ENCODE peak calls at places on chromosomes 2 and 18, in seven cellular contexts. W, X, G, K, I, O and A are unnamed samples.

GRCh38 chr18:57441395-57441794 is 6.2 kb downstream of the ONECUT2 start:
- DNase-seq in W (no peak), X (no peak), G (no peak), K (no peak), I (no peak), O (no peak), A (no peak)

GRCh38 chr2:102724553-102724952 is 37.3 kb upstream of the TMEM182 start:
- DNase-seq in W (no peak), X (no peak), G (no peak), K (no peak), I (no peak), O (no peak), A (no peak)

GRCh38 chr18:22705328-22705727 is 227.8 kb upstream of the RBBP8 start:
- DNase-seq in W (no peak), X (no peak), G (no peak), K (no peak), I (no peak), O (no peak), A (no peak)

GRCh38 chr2:38619458-38620164 is 16.9 kb upstream of the HNRNPLL start:
- DNase-seq in W (no peak), X (no peak), G (no peak), K (peak; percentile 12), I (no peak), O (no peak), A (no peak)

GRCh38 chr2:70181363-70181956 is 9.4 kb downstream of the C2orf42 start:
- DNase-seq in W (no peak), X (no peak), G (no peak), K (no peak), I (no peak), O (peak; percentile 88), A (no peak)

GRCh38 chr2:10490806-10491291 is 42.7 kb upstream of the ODC1 start:
- DNase-seq in W (no peak), X (peak; percentile 24), G (no peak), K (no peak), I (no peak), O (no peak), A (no peak)

GRCh38 chr2:241443486-241444223 is 64.7 kb downstream of the STK25 start:
- DNase-seq in W (no peak), X (no peak), G (no peak), K (no peak), I (peak; percentile 28), O (peak; percentile 83), A (no peak)

GRCh38 chr2:60450488-60450887 is 103.0 kb downstream of the BCL11A start:
- DNase-seq in W (no peak), X (no peak), G (no peak), K (no peak), I (no peak), O (no peak), A (no peak)

GRCh38 chr2:101204400-101205095 is 48.1 kb upstream of the CNOT11 start:
- DNase-seq in W (no peak), X (peak; percentile 40), G (no peak), K (no peak), I (no peak), O (no peak), A (no peak)

GRCh38 chr2:66469219-66469902 is 34.4 kb downstream of the MEIS1 start:
- DNase-seq in W (no peak), X (no peak), G (no peak), K (no peak), I (no peak), O (no peak), A (no peak)

GRCh38 chr18:48940854-48941531 is 9.8 kb downstream of the SMAD7 start:
- DNase-seq in W (no peak), X (no peak), G (no peak), K (peak; percentile 58), I (peak; percentile 86), O (peak; percentile 62), A (no peak)

GRCh38 chr18:54269924-54270844 is 867 bp downstream of the POLI start:
- DNase-seq in W (no peak), X (peak; percentile 35), G (peak; percentile 52), K (peak; percentile 59), I (peak; percentile 65), O (no peak), A (peak; percentile 68)

GRCh38 chr2:10304458-10305253 is 2.0 kb downstream of the HPCAL1 start:
- DNase-seq in W (no peak), X (no peak), G (no peak), K (no peak), I (peak; percentile 49), O (no peak), A (no peak)

GRCh38 chr2:10948165-10948564 is 36.4 kb downstream of the KCNF1 start:
- DNase-seq in W (no peak), X (no peak), G (no peak), K (no peak), I (no peak), O (no peak), A (no peak)

GRCh38 chr2:170226216-170226615 is 48.3 kb downstream of the MYO3B start:
- DNase-seq in W (no peak), X (no peak), G (no peak), K (no peak), I (no peak), O (no peak), A (no peak)

GRCh38 chr2:8214221-8214620 is 467.6 kb upstream of the ID2 start:
- DNase-seq in W (no peak), X (no peak), G (no peak), K (no peak), I (no peak), O (no peak), A (no peak)

GRCh38 chr2:128784626-128785306 is 466.1 kb upstream of the HS6ST1 start:
- DNase-seq in W (no peak), X (no peak), G (no peak), K (no peak), I (no peak), O (no peak), A (no peak)

GRCh38 chr2:138071720-138072719 is 107.7 kb downstream of the HNMT start:
- DNase-seq in W (no peak), X (peak; percentile 39), G (no peak), K (no peak), I (no peak), O (no peak), A (no peak)

GRCh38 chr2:196479350-196479749 is 160.2 kb upstream of the CCDC150 start:
- DNase-seq in W (no peak), X (no peak), G (no peak), K (no peak), I (no peak), O (no peak), A (no peak)

GRCh38 chr2:35199298-35199697 is 1156.3 kb upstream of the CRIM1 start:
- DNase-seq in W (no peak), X (no peak), G (no peak), K (no peak), I (no peak), O (no peak), A (no peak)

DNA sequence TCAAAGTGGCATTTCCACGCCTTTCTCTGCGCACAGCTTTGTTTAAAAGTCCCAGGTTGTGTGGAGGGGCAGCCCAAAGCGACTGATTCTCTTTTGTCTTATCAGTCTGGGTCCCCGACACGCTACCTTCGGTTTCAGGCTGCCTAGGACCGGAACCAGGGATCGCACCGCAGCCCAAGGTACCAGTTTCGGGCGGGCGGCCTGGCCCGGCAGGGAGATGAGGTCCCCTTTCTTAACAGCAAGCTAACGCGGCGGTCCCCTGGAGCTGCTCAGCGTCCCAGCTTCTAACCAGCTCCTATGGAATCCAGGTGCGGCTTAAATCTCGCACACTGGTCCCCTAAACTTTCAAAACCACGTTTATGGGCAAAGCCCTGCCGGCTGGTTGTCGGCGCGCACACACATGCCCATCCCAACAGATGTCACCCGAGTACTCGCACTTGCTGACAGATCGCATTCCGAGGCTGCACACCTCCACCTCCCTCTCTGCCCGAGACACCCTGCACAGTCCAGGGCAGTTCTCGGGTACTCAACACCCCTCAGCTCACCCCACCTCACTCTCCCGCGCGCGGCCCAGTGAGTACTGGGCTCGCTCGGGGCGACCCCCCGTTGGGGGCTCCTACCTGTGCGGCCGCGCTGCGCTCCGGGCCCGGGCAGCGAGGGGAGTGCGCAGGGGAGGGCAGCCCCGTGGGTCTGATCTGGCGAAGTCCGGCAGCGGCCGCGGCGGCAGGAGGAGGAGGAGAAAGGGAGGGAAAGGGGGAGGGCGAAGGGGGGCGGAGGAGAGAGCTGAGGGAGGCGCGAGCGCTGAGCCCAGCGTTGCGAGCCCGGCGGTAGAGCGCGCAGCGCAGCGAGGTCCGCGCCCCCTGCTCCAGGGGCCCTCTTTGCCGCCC is at the start of gene EFEMP1:
- DNase-seq in W (no peak), X (no peak), G (no peak), K (peak; percentile 87), I (peak; percentile 41), O (no peak), A (no peak)
- H3K9ac ChIP-seq in W (no peak within 1 kb of the TSS), X (no peak within 1 kb of the TSS), G (peak within 1 kb of the TSS; percentile 35), K (peak within 1 kb of the TSS; percentile 98), I (peak within 1 kb of the TSS; percentile 78), O (no peak within 1 kb of the TSS), A (no peak within 1 kb of the TSS)

DNA sequence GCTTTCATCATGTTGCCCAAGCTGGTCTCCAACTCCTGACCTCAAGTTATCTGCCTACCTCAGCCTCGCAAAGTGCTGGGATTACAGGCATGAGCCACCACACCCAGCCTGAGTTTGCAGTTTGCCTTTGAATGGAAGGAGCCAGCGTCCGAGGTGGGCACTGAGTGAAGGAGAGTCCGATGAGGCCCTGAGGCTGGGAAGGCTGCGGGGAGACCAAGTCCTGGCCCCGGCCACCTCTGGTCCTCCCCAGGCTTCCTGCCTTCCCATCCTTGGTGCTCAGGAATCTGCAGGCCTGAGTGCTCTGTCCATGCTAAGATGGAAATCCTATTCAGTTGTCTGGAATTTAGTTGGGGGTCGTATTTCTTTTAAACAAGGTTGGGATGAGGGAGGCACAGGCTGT is 82.9 kb downstream of the SMIM21 start:
- DNase-seq in W (no peak), X (no peak), G (no peak), K (no peak), I (no peak), O (no peak), A (no peak)
- H3K4me2 ChIP-seq in W (no peak overlapping the region), X (no peak overlapping the region), G (no peak overlapping the region), K (no peak overlapping the region), I (no peak overlapping the region), O (no peak overlapping the region), A (no peak overlapping the region)

GRCh38 chr2:231483398-231484329 is 19.4 kb upstream of the NCL start:
- DNase-seq in W (no peak), X (no peak), G (no peak), K (peak; percentile 44), I (peak; percentile 39), O (no peak), A (no peak)
- TF ChIP-seq MAX in W (peak; percentile 1), X (no peak), G (no peak), K (peak; percentile 40), I (no peak), O (peak; percentile 51), A (no peak)

GRCh38 chr18:62937065-62937464 is 221.7 kb downstream of the PHLPP1 start:
- DNase-seq in W (no peak), X (no peak), G (no peak), K (no peak), I (no peak), O (no peak), A (no peak)

GRCh38 chr18:62939433-62939832 is 224.1 kb downstream of the PHLPP1 start:
- DNase-seq in W (no peak), X (no peak), G (no peak), K (peak; percentile 82), I (no peak), O (no peak), A (no peak)

GRCh38 chr18:62939925-62940324 is 224.6 kb downstream of the PHLPP1 start:
- DNase-seq in W (no peak), X (no peak), G (no peak), K (no peak), I (no peak), O (no peak), A (no peak)

GRCh38 chr18:62938006-62938405 is 222.7 kb downstream of the PHLPP1 start:
- DNase-seq in W (no peak), X (no peak), G (no peak), K (no peak), I (no peak), O (no peak), A (no peak)

GRCh38 chr18:62938451-62938850 is 223.1 kb downstream of the PHLPP1 start:
- DNase-seq in W (no peak), X (no peak), G (no peak), K (no peak), I (no peak), O (no peak), A (no peak)
- H3K9ac ChIP-seq in W (no peak overlapping the region), X (no peak overlapping the region), G (no peak overlapping the region), K (no peak overlapping the region), I (no peak overlapping the region), O (no peak overlapping the region), A (no peak overlapping the region)